ENCODE peak calls at places on chromosomes 16 and 17, in seven cellular contexts. Y is thoracic aorta; X is psoas muscle; U is HCT116; I is heart right ventricle; T is right cardiac atrium; M is stimulated activated memory B cell treated with anti-CD40 and anti-IgM and Interleukin-4, amounts not matched to agents 10 μg/mL and 1 μg/mL and 100 μg/mL, for 72 hours. Z is an unnamed sample.

GRCh38 chr17:49730078-49730786 is 22.5 kb upstream of the SLC35B1 start:
- ATAC-seq in Y (peak), X (peak), U (no peak), I (peak), T (peak), M (no peak), Z (peak)

GRCh38 chr17:47735536-47736011 is 2.5 kb downstream of the TBX21 start:
- ATAC-seq in Y (no peak), X (no peak), U (no peak), I (no peak), T (no peak), M (peak), Z (no peak)

GRCh38 chr17:4509402-4509801 is 10.7 kb downstream of the SPNS2 start:
- ATAC-seq in Y (peak), X (peak), U (no peak), I (peak), T (peak), M (no peak), Z (no peak)

GRCh38 chr16:11306997-11307638 is 26.0 kb upstream of the PRM1 start:
- ATAC-seq in Y (no peak), X (no peak), U (no peak), I (no peak), T (no peak), M (no peak), Z (no peak)

GRCh38 chr17:17763734-17764133 is 73.1 kb downstream of the SREBF1 start:
- ATAC-seq in Y (no peak), X (no peak), U (no peak), I (no peak), T (no peak), M (no peak), Z (no peak)

GRCh38 chr16:20916289-20916688 is 15.7 kb downstream of the LYRM1 start:
- ATAC-seq in Y (no peak), X (no peak), U (no peak), I (no peak), T (no peak), M (no peak), Z (no peak)

GRCh38 chr16:11312718-11313492 is 31.8 kb upstream of the PRM1 start:
- ATAC-seq in Y (no peak), X (no peak), U (peak), I (no peak), T (no peak), M (no peak), Z (no peak)

GRCh38 chr17:72527819-72528218 is 407.0 kb downstream of the SOX9 start:
- ATAC-seq in Y (no peak), X (no peak), U (no peak), I (no peak), T (no peak), M (no peak), Z (no peak)

GRCh38 chr17:3529817-3530741 is 27.5 kb downstream of the TRPV3 start:
- ATAC-seq in Y (no peak), X (peak), U (no peak), I (peak), T (peak), M (no peak), Z (peak)

GRCh38 chr17:77343031-77343866 is 202.5 kb downstream of the SEC14L1 start:
- ATAC-seq in Y (no peak), X (no peak), U (no peak), I (no peak), T (no peak), M (no peak), Z (no peak)

GRCh38 chr16:27639588-27640276 is 89.8 kb downstream of the KATNIP start:
- ATAC-seq in Y (no peak), X (peak), U (peak), I (peak), T (peak), M (peak), Z (peak)

GRCh38 chr17:6913608-6914443 is 82.0 kb upstream of the ALOX12 start:
- ATAC-seq in Y (no peak), X (peak), U (peak), I (peak), T (peak), M (peak), Z (peak)

GRCh38 chr16:16985707-16986106 is 485.1 kb downstream of the XYLT1 start:
- ATAC-seq in Y (no peak), X (no peak), U (no peak), I (no peak), T (no peak), M (no peak), Z (no peak)

GRCh38 chr16:2946649-2947048 is 17.4 kb upstream of the KREMEN2 start:
- ATAC-seq in Y (no peak), X (no peak), U (no peak), I (no peak), T (no peak), M (no peak), Z (no peak)

GRCh38 chr16:619476-620100 is 11.2 kb upstream of the WFIKKN1 start:
- ATAC-seq in Y (no peak), X (no peak), U (no peak), I (no peak), T (no peak), M (no peak), Z (no peak)

GRCh38 chr16:75555213-75555706 is 792 bp downstream of the TMEM231 start:
- ATAC-seq in Y (peak), X (peak), U (peak), I (peak), T (peak), M (peak), Z (peak)

GRCh38 chr16:1054660-1055556 is 17.6 kb upstream of the SSTR5 start:
- ATAC-seq in Y (no peak), X (peak), U (peak), I (peak), T (peak), M (no peak), Z (peak)

GRCh38 chr16:88526906-88527185 is 43.4 kb upstream of the ZC3H18 start:
- ATAC-seq in Y (no peak), X (peak), U (peak), I (no peak), T (peak), M (no peak), Z (no peak)

GRCh38 chr17:8837438-8838075 is 29.9 kb downstream of the PIK3R6 start:
- ATAC-seq in Y (no peak), X (no peak), U (no peak), I (peak), T (no peak), M (no peak), Z (no peak)

Z was measured in gastroesophageal sphincter.